ENCODE peak calls at places on chromosomes 16 and 17, in five cellular contexts. One of them, this sample, is unnamed.

GRCh38 chr17:3029213-3029913 is 34.0 kb downstream of the OR1D5 start:
- DNase-seq in Caki2: no peak
- DNase-seq in AG10803: no peak
- DNase-seq in cardiac fibroblast: no peak
- DNase-seq in ELR: no peak
- DNase-seq in this sample: no peak

GRCh38 chr16:25192096-25192495 is 24.7 kb upstream of the AQP8 start:
- DNase-seq in Caki2: no peak
- DNase-seq in AG10803: peak; percentile 60
- DNase-seq in cardiac fibroblast: no peak
- DNase-seq in ELR: peak; percentile 74
- DNase-seq in this sample: peak; percentile 59

GRCh38 chr17:43755389-43755875 is 3.2 kb downstream of the SOST start:
- DNase-seq in ELR: peak; percentile 26
- DNase-seq in AG10803: no peak
- DNase-seq in cardiac fibroblast: peak; percentile 27
- DNase-seq in Caki2: no peak
- DNase-seq in this sample: peak; percentile 40

GRCh38 chr17:17414316-17414937 is 62.4 kb upstream of the MED9 start:
- DNase-seq in Caki2: no peak
- DNase-seq in cardiac fibroblast: peak; percentile 91
- DNase-seq in ELR: peak; percentile 61
- DNase-seq in AG10803: peak; percentile 86
- DNase-seq in this sample: peak; percentile 50

GRCh38 chr16:67552476-67552875 is 9.8 kb upstream of the CTCF start:
- DNase-seq in cardiac fibroblast: no peak
- DNase-seq in Caki2: no peak
- DNase-seq in ELR: no peak
- DNase-seq in AG10803: no peak
- DNase-seq in this sample: no peak

GRCh38 chr16:11560701-11561439 is 25.8 kb downstream of the LITAF start:
- DNase-seq in ELR: peak; percentile 49
- DNase-seq in cardiac fibroblast: no peak
- DNase-seq in AG10803: no peak
- DNase-seq in Caki2: no peak
- DNase-seq in this sample: peak; percentile 95

GRCh38 chr16:26816266-26816665 is 250.5 kb upstream of the C16orf82 start:
- DNase-seq in ELR: no peak
- DNase-seq in cardiac fibroblast: no peak
- DNase-seq in Caki2: no peak
- DNase-seq in AG10803: peak; percentile 7
- DNase-seq in this sample: no peak

GRCh38 chr17:65772989-65773388 is 211.5 kb upstream of the AXIN2 start:
- DNase-seq in AG10803: no peak
- DNase-seq in ELR: no peak
- DNase-seq in cardiac fibroblast: no peak
- DNase-seq in Caki2: no peak
- DNase-seq in this sample: no peak

GRCh38 chr16:456891-457483 is 31.5 kb downstream of the RAB11FIP3 start:
- DNase-seq in AG10803: peak; percentile 24
- DNase-seq in cardiac fibroblast: peak; percentile 29
- DNase-seq in ELR: no peak
- DNase-seq in Caki2: no peak
- DNase-seq in this sample: peak; percentile 85

GRCh38 chr17:3857261-3858105 is 11.4 kb upstream of the NCBP3 start:
- DNase-seq in AG10803: no peak
- DNase-seq in cardiac fibroblast: no peak
- DNase-seq in ELR: no peak
- DNase-seq in Caki2: no peak
- DNase-seq in this sample: no peak

GRCh38 chr16:57627184-57627871 is 1.1 kb upstream of the ADGRG1 start:
- DNase-seq in AG10803: peak; percentile 80
- DNase-seq in ELR: peak; percentile 98
- DNase-seq in cardiac fibroblast: peak; percentile 86
- DNase-seq in Caki2: peak; percentile 97
- DNase-seq in this sample: peak; percentile 55